ENCODE peak calls at places on chromosomes 13 and 19, in ten cellular contexts. X is heart left ventricle; U is WERI-Rb-1; S is ascending aorta; K is IMR-90; R is endothelial cell of umbilical vein; A is CD8-positive, alpha-beta memory T cell; C is heart right ventricle; D is T-helper 17 cell; W is tibial nerve. G is an unnamed sample. For H3K9me3, the result is how much of the 10 kb centered on the place peaks cover.

GRCh38 chr13:82569581-82569980 is 1312.7 kb downstream of the SLITRK1 start:
- DNase-seq in X (no peak), U (no peak), S (no peak), K (no peak), R (no peak), A (no peak), C (no peak), D (no peak), W (no peak), G (no peak)

GRCh38 chr13:33153421-33154381 is 131.9 kb downstream of the STARD13 start:
- DNase-seq in X (peak), U (no peak), S (no peak), K (peak), R (peak), A (no peak), C (peak), D (no peak), W (no peak), G (peak)

GRCh38 chr13:33096886-33097610 is 80.8 kb downstream of the KL start:
- DNase-seq in X (no peak), U (no peak), S (no peak), K (no peak), R (no peak), A (no peak), C (no peak), D (no peak), W (no peak), G (no peak)

GRCh38 chr13:39370554-39370953 is 232.4 kb downstream of the LHFPL6 start:
- DNase-seq in X (peak), U (no peak), S (no peak), K (peak), R (no peak), A (no peak), C (no peak), D (no peak), W (no peak), G (no peak)

GRCh38 chr19:35755550-35756371 is 1.1 kb downstream of the HSPB6 start:
- DNase-seq in X (peak), U (no peak), S (peak), K (peak), R (no peak), A (peak), C (peak), D (peak), W (peak), G (no peak)

GRCh38 chr19:14393303-14393702 is 12.1 kb downstream of the ADGRE5 start:
- DNase-seq in X (no peak), U (no peak), S (no peak), K (no peak), R (no peak), A (no peak), C (no peak), D (no peak), W (no peak), G (no peak)

GRCh38 chr19:7888145-7888825 is at the start of gene LRRC8E:
- DNase-seq in X (peak), U (no peak), S (no peak), K (peak), R (peak), A (no peak), C (no peak), D (no peak), W (no peak), G (no peak)

GRCh38 chr19:54206030-54206830 is 5.6 kb downstream of the RPS9 start:
- DNase-seq in X (no peak), U (no peak), S (no peak), K (no peak), R (no peak), A (no peak), C (no peak), D (no peak), W (no peak), G (no peak)

GRCh38 chr19:33071887-33072286 is 7.2 kb upstream of the RHPN2 start:
- DNase-seq in X (no peak), U (no peak), S (no peak), K (no peak), R (no peak), A (no peak), C (no peak), D (no peak), W (no peak), G (no peak)

GRCh38 chr19:1449467-1450442 is at the start of gene APC2:
- DNase-seq in X (no peak), U (peak), S (no peak), K (peak), R (no peak), A (peak), C (no peak), D (no peak), W (no peak), G (peak)

GRCh38 chr19:10430505-10431253 is 10.3 kb downstream of the PDE4A start:
- DNase-seq in X (peak), U (no peak), S (no peak), K (peak), R (no peak), A (no peak), C (peak), D (no peak), W (no peak), G (no peak)

GRCh38 chr19:48641850-48642249 is 4.1 kb downstream of the CA11 start:
- DNase-seq in X (no peak), U (no peak), S (no peak), K (no peak), R (no peak), A (no peak), C (no peak), D (no peak), W (no peak), G (no peak)

GRCh38 chr13:111178417-111178816 is 63.3 kb downstream of the ARHGEF7 start:
- DNase-seq in X (no peak), U (no peak), S (no peak), K (no peak), R (no peak), A (no peak), C (no peak), D (no peak), W (no peak), G (no peak)

GRCh38 chr19:42076375-42076944 is 494 bp downstream of the ZNF574 start:
- DNase-seq in X (no peak), U (peak), S (no peak), K (no peak), R (no peak), A (no peak), C (peak), D (peak), W (peak), G (peak)

GRCh38 chr19:58584498-58585441 is 11.6 kb upstream of the MZF1 start:
- DNase-seq in X (no peak), U (no peak), S (no peak), K (no peak), R (no peak), A (no peak), C (no peak), D (no peak), W (no peak), G (no peak)

GRCh38 chr13:57716295-57716694 is 84.8 kb downstream of the PCDH17 start:
- DNase-seq in X (no peak), U (peak), S (no peak), K (no peak), R (no peak), A (no peak), C (no peak), D (no peak), W (no peak), G (no peak)

GRCh38 chr13:47959468-47960088 is 41.5 kb downstream of the SUCLA2 start:
- DNase-seq in X (no peak), U (no peak), S (no peak), K (no peak), R (no peak), A (no peak), C (no peak), D (no peak), W (no peak), G (peak)

GRCh38 chr13:110265682-110266430 is 41.1 kb downstream of the COL4A1 start:
- DNase-seq in X (peak), U (no peak), S (peak), K (no peak), R (peak), A (no peak), C (peak), D (no peak), W (no peak), G (no peak)

GRCh38 chr13:79986890-79987289 is 354.0 kb downstream of the SPRY2 start:
- DNase-seq in X (no peak), U (no peak), S (no peak), K (no peak), R (no peak), A (no peak), C (no peak), D (no peak), W (no peak), G (no peak)

GRCh38 chr19:15123900-15124299 is 16.7 kb downstream of the SYDE1 start:
- DNase-seq in X (peak), U (no peak), S (no peak), K (no peak), R (no peak), A (no peak), C (peak), D (no peak), W (no peak), G (no peak)

GRCh38 chr19:34337747-34338146 is 27.2 kb upstream of the GPI start:
- DNase-seq in X (no peak), U (no peak), S (no peak), K (no peak), R (no peak), A (no peak), C (no peak), D (no peak), W (no peak), G (no peak)

DNA sequence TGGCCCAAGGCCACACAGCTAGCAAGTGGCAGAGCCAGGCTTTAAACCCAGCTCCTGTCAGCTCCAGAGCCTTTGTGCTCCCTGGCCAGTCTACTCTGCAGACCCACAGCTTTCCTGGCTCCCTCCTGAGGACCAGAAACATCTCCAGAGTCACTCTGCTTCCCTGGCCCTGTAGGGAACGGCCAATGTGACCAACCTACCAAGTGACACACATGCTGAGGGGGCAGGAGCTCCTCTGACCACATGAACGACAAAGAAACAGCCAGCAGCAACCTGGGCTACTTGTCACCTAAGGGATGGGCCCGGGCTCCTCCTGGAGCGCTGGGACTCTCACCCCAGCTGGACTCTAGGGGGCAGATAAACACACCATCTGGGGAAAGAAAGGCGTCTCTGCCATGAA is 19.3 kb downstream of the PEG3 start:
- DNase-seq in X (no peak), U (peak), S (no peak), K (no peak), R (no peak), A (no peak), C (no peak), D (no peak), W (no peak), G (no peak)
- H3K9me3 ChIP-seq in X (under half), U (under half), S (under half), K (half or more), R (under half), A (under half), C (under half), D (under half), W (under half), G (under half)

DNA sequence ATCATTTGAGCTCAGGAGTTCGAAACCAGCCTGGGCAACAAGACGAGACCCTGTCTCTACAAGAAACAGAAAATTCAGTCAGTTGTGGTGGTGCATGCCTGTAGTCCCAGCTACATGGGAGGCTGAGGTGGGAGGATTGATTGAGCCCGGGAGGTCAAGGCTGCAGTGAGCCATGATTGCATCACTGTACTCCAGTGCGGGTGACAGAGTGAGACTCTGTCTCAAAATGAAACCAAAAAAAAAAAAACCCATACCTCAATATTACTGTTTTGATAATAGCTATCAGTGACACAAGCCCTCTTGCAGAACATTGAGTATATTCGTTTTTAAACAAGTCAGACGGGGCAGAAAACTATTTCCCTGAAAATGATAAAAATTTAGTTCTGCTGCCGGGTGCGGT is 16.2 kb downstream of the ZNF791 start:
- DNase-seq in X (no peak), U (no peak), S (no peak), K (no peak), R (no peak), A (no peak), C (no peak), D (no peak), W (no peak), G (no peak)
- H3K9me3 ChIP-seq in X (under half), U (under half), S (under half), K (half or more), R (under half), A (under half), C (under half), D (under half), W (under half), G (under half)

DNA sequence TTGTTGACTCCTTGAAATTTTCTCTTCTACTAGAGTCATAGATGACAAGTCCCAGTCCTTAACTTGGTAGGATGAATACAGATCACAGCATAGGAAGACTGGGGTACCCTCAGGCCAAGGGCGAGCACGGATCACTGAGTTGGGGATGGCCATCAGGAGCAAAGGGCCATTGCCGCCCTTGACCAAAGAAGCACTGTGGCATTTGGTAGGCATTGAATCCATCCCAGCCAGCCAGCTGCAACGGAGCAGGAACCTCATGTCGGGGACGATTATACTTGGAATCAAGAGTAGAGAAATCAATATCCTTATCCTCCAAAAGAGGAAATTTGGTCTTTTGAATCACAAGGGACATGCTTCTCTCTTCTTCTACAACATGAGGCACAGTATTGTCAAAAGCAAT is 50.1 kb upstream of the ZNF573 start:
- DNase-seq in X (no peak), U (no peak), S (no peak), K (no peak), R (no peak), A (no peak), C (no peak), D (no peak), W (no peak), G (no peak)
- H3K9me3 ChIP-seq in X (half or more), U (under half), S (half or more), K (under half), R (under half), A (under half), C (half or more), D (under half), W (under half), G (under half)

GRCh38 chr19:12180377-12180776 is 17.5 kb downstream of the ZNF136 start:
- DNase-seq in X (no peak), U (no peak), S (no peak), K (no peak), R (no peak), A (no peak), C (no peak), D (no peak), W (no peak), G (no peak)
- H3K9me3 ChIP-seq in X (under half), U (under half), S (half or more), K (half or more), R (under half), A (under half), C (under half), D (under half), W (under half), G (under half)